ENCODE peak calls at places on chromosomes 12 and 14, in four cellular contexts. D is stimulated activated CD8-positive, alpha-beta memory T cell treated with anti-CD3 and anti-CD28 coated beads, Interleukin-4, amount 100 ng/mL, for 24 hours; X is HTR-8/SVneo; P is effector memory CD8-positive, alpha-beta T cell. Z is an unnamed sample.
A peak's percentile ranks its signal among the peaks of the same experiment; 100 is the strongest.

GRCh38 chr12:124744659-124745467 is 118.8 kb downstream of the SCARB1 start:
- DNase-seq in D (no peak), X (no peak), P (no peak), Z (no peak)

GRCh38 chr12:102501773-102502172 is 21.4 kb upstream of the IGF1 start:
- DNase-seq in D (no peak), X (no peak), P (no peak), Z (no peak)

GRCh38 chr14:86787782-86788181 is 1205.2 kb downstream of the GALC start:
- DNase-seq in D (no peak), X (no peak), P (no peak), Z (no peak)

GRCh38 chr14:103281496-103282231 is 52.4 kb upstream of the EIF5 start:
- DNase-seq in D (no peak), X (peak; percentile 84), P (no peak), Z (no peak)

GRCh38 chr12:20369164-20370000 is 1.0 kb downstream of the PDE3A start:
- DNase-seq in D (no peak), X (peak; percentile 7), P (no peak), Z (peak; percentile 12)

GRCh38 chr12:102232446-102232845 is 34.8 kb upstream of the PMCH start:
- DNase-seq in D (no peak), X (no peak), P (no peak), Z (no peak)

GRCh38 chr12:104280111-104280510 is 23.4 kb upstream of the EID3 start:
- DNase-seq in D (no peak), X (no peak), P (no peak), Z (no peak)

GRCh38 chr12:116958402-116959197 is 47.9 kb downstream of the FBXW8 start:
- DNase-seq in D (no peak), X (no peak), P (no peak), Z (no peak)

GRCh38 chr14:77761205-77761931 is 412 bp upstream of the SNW1 start:
- DNase-seq in D (no peak), X (peak; percentile 37), P (no peak), Z (no peak)

GRCh38 chr12:48296586-48297396 is 53.9 kb downstream of the ZNF641 start:
- DNase-seq in D (peak; percentile 27), X (peak; percentile 19), P (peak; percentile 8), Z (no peak)

GRCh38 chr14:104676694-104677505 is 12.5 kb upstream of the INF2 start:
- DNase-seq in D (peak; percentile 48), X (no peak), P (no peak), Z (no peak)

GRCh38 chr12:121110211-121110940 is 22.3 kb upstream of the P2RX7 start:
- DNase-seq in D (peak; percentile 41), X (peak; percentile 66), P (peak; percentile 58), Z (peak; percentile 54)

GRCh38 chr12:106019130-106019529 is 119.6 kb downstream of the NUAK1 start:
- DNase-seq in D (no peak), X (no peak), P (no peak), Z (no peak)

GRCh38 chr12:124385219-124385969 is 90.5 kb downstream of the RFLNA start:
- DNase-seq in D (no peak), X (peak; percentile 87), P (no peak), Z (no peak)

GRCh38 chr14:33592298-33592697 is 358.6 kb downstream of the EGLN3 start:
- DNase-seq in D (no peak), X (peak; percentile 26), P (no peak), Z (no peak)

GRCh38 chr12:64744422-64745258 is 14.6 kb downstream of the GNS start:
- DNase-seq in D (no peak), X (peak; percentile 34), P (no peak), Z (no peak)

Z was measured in immature natural killer cell.